ENCODE peak calls at places on chromosomes 4 and X, in four cellular contexts. U is NCI-H1930, K is HFF-Myc, G is transverse colon. M is an unnamed sample.

GRCh38 chrX:26649534-26649933 is 433.6 kb downstream of the MAGEB5 start:
- DNase-seq in U (no peak), K (no peak), G (no peak), M (no peak)

GRCh38 chrX:153909024-153909979 is 4.8 kb downstream of the AVPR2 start:
- DNase-seq in G (no peak), U (no peak), K (no peak), M (no peak)

GRCh38 chrX:14027511-14028019 is 2.1 kb downstream of the GEMIN8 start:
- DNase-seq in K (no peak), G (no peak), U (no peak), M (no peak)

GRCh38 chr4:8117278-8117682 is 41.3 kb downstream of the ABLIM2 start:
- DNase-seq in K (no peak), G (peak), U (no peak), M (peak)

GRCh38 chr4:8886625-8887406 is 15.2 kb upstream of the HMX1 start:
- DNase-seq in G (no peak), U (no peak), K (no peak), M (no peak)

GRCh38 chr4:37780444-37781133 is 45.9 kb upstream of the PGM2 start:
- DNase-seq in K (no peak), U (no peak), G (peak), M (peak)

GRCh38 chr4:1252928-1253492 is 4.1 kb upstream of the CTBP1 start:
- DNase-seq in U (no peak), K (no peak), G (no peak), M (no peak)

GRCh38 chrX:103211012-103211715 is 3.7 kb upstream of the BEX4 start:
- DNase-seq in U (peak), G (peak), K (no peak), M (peak)

GRCh38 chr4:101081695-101082369 is 265.5 kb downstream of the PPP3CA start:
- DNase-seq in G (no peak), U (no peak), K (no peak), M (no peak)

GRCh38 chrX:44871114-44871645 is 1.8 kb upstream of the KDM6A start:
- DNase-seq in U (no peak), K (no peak), G (peak), M (peak)

GRCh38 chrX:106038625-106039024 is at the start of gene SERPINA7:
- DNase-seq in U (no peak), G (no peak), K (no peak), M (peak)

GRCh38 chr4:51850294-51850693 is 7.3 kb downstream of the DCUN1D4 start:
- DNase-seq in G (no peak), U (no peak), K (no peak), M (no peak)

GRCh38 chrX:50614460-50614859 is 143.8 kb upstream of the DGKK start:
- DNase-seq in U (no peak), K (no peak), G (no peak), M (no peak)

GRCh38 chrX:37320541-37321203 is 28.5 kb upstream of the PRRG1 start:
- DNase-seq in K (no peak), G (no peak), U (no peak), M (no peak)

GRCh38 chr4:8556341-8557150 is 23.6 kb upstream of the GPR78 start:
- DNase-seq in K (no peak), U (no peak), G (no peak), M (no peak)

GRCh38 chr4:151801547-151802516 is 41.0 kb upstream of the GATB start:
- DNase-seq in K (no peak), G (peak), U (peak), M (peak)

GRCh38 chrX:51825432-51825831 is 68.0 kb upstream of the MAGED1 start:
- DNase-seq in K (no peak), U (no peak), G (no peak), M (peak)

GRCh38 chr4:3256230-3257124 is 7.5 kb downstream of the MSANTD1 start:
- DNase-seq in G (peak), K (no peak), U (no peak), M (no peak)

GRCh38 chrX:3346436-3347329 is at the start of gene MXRA5:
- DNase-seq in K (no peak), U (no peak), G (no peak), M (no peak)

GRCh38 chrX:49096419-49096818 is 16.7 kb upstream of the WDR45 start:
- DNase-seq in K (no peak), U (no peak), G (no peak), M (no peak)

GRCh38 chrX:65985922-65986588 is 53.8 kb downstream of the VSIG4 start:
- DNase-seq in G (peak), K (peak), U (no peak), M (peak)

GRCh38 chrX:77446840-77447239 is 349 bp upstream of the FGF16 start:
- DNase-seq in G (no peak), U (no peak), K (no peak), M (no peak)

GRCh38 chrX:51395807-51396728 is 63.4 kb downstream of the NUDT10 start:
- DNase-seq in K (no peak), U (peak), G (no peak), M (no peak)

GRCh38 chr4:57351716-57352115 is 241.5 kb upstream of the IGFBP7 start:
- DNase-seq in G (no peak), U (no peak), K (no peak), M (no peak)

GRCh38 chrX:16666541-16666940 is 16.6 kb downstream of the S100G start:
- DNase-seq in K (no peak), U (no peak), G (no peak), M (no peak)

GRCh38 chrX:9767375-9767774 is 1.7 kb upstream of the GPR143 start:
- DNase-seq in U (no peak), K (no peak), G (no peak), M (peak)

GRCh38 chr4:658681-659667 is 15.1 kb downstream of the ATP5ME start:
- DNase-seq in G (no peak), U (no peak), K (no peak), M (no peak)

M was measured in small intestine.